ENCODE peak calls at places on chromosomes 13 and 19, in four cellular contexts. L is left lung; O is CD8-positive, alpha-beta T cell; U is foreskin fibroblast. E is an unnamed sample.

GRCh38 chr19:11020982-11021759 is 60.3 kb downstream of the SMARCA4 start:
- DNase-seq in L (no peak), O (no peak), U (no peak), E (no peak)

GRCh38 chr19:21838646-21839045 is 2.7 kb upstream of the ZNF43 start:
- DNase-seq in L (no peak), O (no peak), U (peak), E (no peak)

GRCh38 chr13:72889496-72889895 is 107.6 kb downstream of the PIBF1 start:
- DNase-seq in L (no peak), O (no peak), U (no peak), E (no peak)

GRCh38 chr13:28413999-28414398 is 80.9 kb downstream of the FLT1 start:
- DNase-seq in L (no peak), O (no peak), U (no peak), E (no peak)

GRCh38 chr19:50741179-50741933 is 18.2 kb downstream of the CLEC11A start:
- DNase-seq in L (no peak), O (no peak), U (no peak), E (no peak)

GRCh38 chr13:29993716-29994488 is 143.5 kb upstream of the UBL3 start:
- DNase-seq in L (no peak), O (no peak), U (peak), E (no peak)

GRCh38 chr13:91045351-91046034 is 302.0 kb upstream of the MIR17HG start:
- DNase-seq in L (no peak), O (no peak), U (no peak), E (no peak)

GRCh38 chr19:49983645-49984229 is 22.8 kb upstream of the SIGLEC11 start:
- DNase-seq in L (no peak), O (peak), U (no peak), E (peak)

DNA sequence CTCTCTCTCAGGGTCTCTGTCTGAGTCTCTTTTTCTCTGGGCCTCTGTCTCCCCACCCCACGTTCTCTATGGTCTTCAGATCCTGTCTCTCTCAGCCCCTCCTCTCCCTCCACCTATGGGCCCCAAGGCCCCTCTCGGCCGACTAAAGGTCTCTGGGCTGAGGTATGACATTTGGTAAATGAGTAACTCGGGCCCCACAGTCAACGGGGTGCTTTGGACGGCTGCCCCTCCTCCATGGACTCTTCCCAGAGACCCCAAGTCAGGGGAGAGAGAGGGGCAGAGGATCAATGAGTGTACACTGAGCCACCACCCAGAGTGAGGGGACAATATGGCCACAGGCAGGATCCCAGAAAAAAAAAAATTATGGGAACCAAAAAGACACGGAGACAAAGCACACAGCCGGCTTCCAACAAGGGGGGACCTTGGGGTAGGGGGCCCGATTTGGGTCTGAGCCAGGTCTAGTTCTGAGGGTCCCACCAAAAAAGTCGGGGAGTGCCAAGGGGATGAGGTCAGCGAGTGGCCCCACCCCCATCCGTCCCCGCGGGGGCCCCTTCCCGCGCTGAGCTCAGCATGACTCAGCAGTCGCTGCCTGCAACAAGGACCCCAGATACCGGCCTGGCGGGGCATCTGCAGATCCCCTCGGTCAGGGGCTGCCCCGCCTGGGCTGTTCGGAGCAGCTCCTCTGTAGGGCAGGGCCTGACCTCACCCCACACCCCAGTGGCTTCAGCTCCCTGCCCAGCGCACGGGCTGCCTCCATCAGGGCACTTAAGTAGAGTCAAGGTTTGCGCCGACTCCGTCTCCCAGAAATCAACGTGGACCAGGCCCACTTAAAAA is 1.5 kb upstream of the FTL start:
- DNase-seq in L (peak), O (peak), U (peak), E (peak)
- H3K4me3 ChIP-seq in L (no peak), O (peak), U (peak), E (peak)

GRCh38 chr19:13986348-13986904 is 19.7 kb downstream of the RFX1 start:
- DNase-seq in L (peak), O (peak), U (peak), E (peak)

GRCh38 chr19:13985771-13986347 is 20.3 kb downstream of the RFX1 start:
- DNase-seq in L (no peak), O (no peak), U (no peak), E (no peak)

GRCh38 chr19:13984875-13985741 is 21.0 kb downstream of the RFX1 start:
- DNase-seq in L (peak), O (no peak), U (no peak), E (no peak)

GRCh38 chr19:13990085-13990484 is 16.0 kb downstream of the RFX1 start:
- DNase-seq in L (no peak), O (no peak), U (no peak), E (no peak)

DNA sequence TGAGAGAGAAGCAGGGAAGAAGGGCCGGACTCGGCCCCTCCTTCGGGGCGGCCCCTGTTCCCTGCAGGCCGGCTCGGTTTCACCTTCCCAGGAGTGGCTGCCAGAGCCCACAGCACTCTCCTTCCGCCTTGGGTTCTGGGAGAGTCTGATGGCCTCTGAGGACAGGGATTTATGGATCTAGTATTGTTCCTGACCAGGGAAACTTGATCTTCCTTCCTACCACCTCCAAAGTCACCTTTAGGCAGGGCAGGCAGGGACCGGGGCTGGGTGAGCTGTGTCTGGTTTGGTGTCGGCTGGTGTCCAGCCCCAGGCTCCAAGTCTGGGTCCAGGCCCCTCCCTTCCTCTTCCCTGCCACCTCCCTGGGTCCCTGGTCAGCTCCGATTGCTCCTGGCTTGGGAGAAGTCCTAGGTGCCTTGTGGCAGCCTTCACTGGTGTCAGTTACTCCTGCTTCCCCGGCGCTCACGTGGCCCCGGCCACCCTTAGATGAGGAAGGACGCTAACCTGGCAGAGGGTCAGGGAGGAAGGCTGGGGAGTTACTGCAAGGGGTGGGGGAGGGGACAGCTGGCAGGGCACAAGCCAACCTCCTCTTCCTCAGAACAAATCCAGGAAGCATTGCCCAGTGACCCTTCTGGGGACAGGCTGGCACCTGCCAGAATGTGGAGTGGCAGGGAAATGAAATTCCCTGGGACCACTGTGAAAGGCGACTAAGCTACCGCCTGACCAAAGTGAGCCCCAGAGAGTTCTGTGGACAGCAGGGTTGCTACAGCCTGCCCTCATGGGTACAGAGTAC is 18.8 kb downstream of the RFX1 start:
- DNase-seq in L (peak), O (no peak), U (no peak), E (peak)
- H3K4me3 ChIP-seq in L (no peak), O (peak), U (no peak), E (peak)

GRCh38 chr19:56351208-56351607 is 36.6 kb upstream of the ZSCAN5A start:
- DNase-seq in L (no peak), O (no peak), U (no peak), E (no peak)

GRCh38 chr19:56360841-56361240 is 32.5 kb downstream of the ZNF582 start:
- DNase-seq in L (no peak), O (no peak), U (no peak), E (no peak)

GRCh38 chr19:56355517-56355916 is 37.8 kb downstream of the ZNF582 start:
- DNase-seq in L (no peak), O (no peak), U (no peak), E (no peak)

DNA sequence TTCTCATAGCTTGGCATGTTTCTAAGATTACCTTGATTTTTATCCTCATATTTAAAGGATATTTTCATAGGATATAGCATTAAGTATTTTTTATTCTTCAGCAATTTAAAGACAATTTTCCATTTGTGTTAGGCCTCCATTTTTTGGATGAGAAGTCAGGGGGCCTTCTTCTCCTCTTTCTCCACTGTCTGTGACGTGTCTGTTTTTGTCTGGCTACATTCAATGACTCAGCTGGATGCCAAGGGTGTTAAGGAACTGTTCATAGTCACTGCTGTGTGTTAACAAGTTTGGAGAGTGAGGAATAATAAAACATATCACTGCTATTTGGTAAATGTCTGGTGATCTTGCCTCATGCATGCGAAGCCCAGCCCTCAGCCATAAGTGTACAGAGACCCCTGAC is 36.4 kb downstream of the ZNF582 start:
- DNase-seq in L (no peak), O (no peak), U (no peak), E (no peak)
- H3K4me3 ChIP-seq in L (no peak), O (no peak), U (no peak), E (no peak)

GRCh38 chr13:59121507-59121906 is 1042.2 kb downstream of the DIAPH3 start:
- DNase-seq in L (no peak), O (no peak), U (no peak), E (no peak)
- H3K4me3 ChIP-seq in L (no peak), O (no peak), U (no peak), E (no peak)